ENCODE peak calls at places on chromosomes 2 and 18, in nine cellular contexts. One of them, this sample, is unnamed.

GRCh38 chr2:241577413-241578122 is 19.0 kb downstream of the BOK start:
- DNase-seq in spleen: peak; percentile 22
- DNase-seq in CD4-positive, alpha-beta T cell: no peak
- DNase-seq in HFF-Myc: no peak
- DNase-seq in left lung: no peak
- DNase-seq in progenitor cell of endocrine pancreas: no peak
- DNase-seq in CD8-positive, alpha-beta T cell: no peak
- DNase-seq in cardiac fibroblast: no peak
- DNase-seq in omental fat pad: no peak
- DNase-seq in this sample: no peak

GRCh38 chr2:46844443-46844842 is 71.2 kb downstream of the MCFD2 start:
- DNase-seq in HFF-Myc: no peak
- DNase-seq in spleen: no peak
- DNase-seq in CD8-positive, alpha-beta T cell: no peak
- DNase-seq in cardiac fibroblast: no peak
- DNase-seq in left lung: no peak
- DNase-seq in CD4-positive, alpha-beta T cell: no peak
- DNase-seq in omental fat pad: no peak
- DNase-seq in progenitor cell of endocrine pancreas: no peak
- DNase-seq in this sample: no peak

GRCh38 chr2:197322729-197323720 is 12.4 kb upstream of the ANKRD44 start:
- DNase-seq in left lung: no peak
- DNase-seq in CD4-positive, alpha-beta T cell: no peak
- DNase-seq in cardiac fibroblast: no peak
- DNase-seq in spleen: no peak
- DNase-seq in CD8-positive, alpha-beta T cell: no peak
- DNase-seq in omental fat pad: no peak
- DNase-seq in HFF-Myc: no peak
- DNase-seq in progenitor cell of endocrine pancreas: no peak
- DNase-seq in this sample: no peak

GRCh38 chr2:16852651-16853050 is 187.0 kb upstream of the CYRIA start:
- DNase-seq in progenitor cell of endocrine pancreas: no peak
- DNase-seq in CD4-positive, alpha-beta T cell: no peak
- DNase-seq in cardiac fibroblast: no peak
- DNase-seq in spleen: no peak
- DNase-seq in CD8-positive, alpha-beta T cell: no peak
- DNase-seq in HFF-Myc: no peak
- DNase-seq in omental fat pad: no peak
- DNase-seq in left lung: no peak
- DNase-seq in this sample: no peak

GRCh38 chr2:60118061-60118460 is 435.4 kb downstream of the BCL11A start:
- DNase-seq in left lung: no peak
- DNase-seq in omental fat pad: no peak
- DNase-seq in progenitor cell of endocrine pancreas: no peak
- DNase-seq in cardiac fibroblast: no peak
- DNase-seq in spleen: no peak
- DNase-seq in CD4-positive, alpha-beta T cell: no peak
- DNase-seq in HFF-Myc: no peak
- DNase-seq in CD8-positive, alpha-beta T cell: no peak
- DNase-seq in this sample: no peak

GRCh38 chr2:224416656-224417360 is 14.9 kb upstream of the FAM124B start:
- DNase-seq in progenitor cell of endocrine pancreas: no peak
- DNase-seq in omental fat pad: no peak
- DNase-seq in spleen: no peak
- DNase-seq in HFF-Myc: no peak
- DNase-seq in left lung: no peak
- DNase-seq in CD8-positive, alpha-beta T cell: no peak
- DNase-seq in CD4-positive, alpha-beta T cell: no peak
- DNase-seq in cardiac fibroblast: no peak
- DNase-seq in this sample: peak; percentile 67

GRCh38 chr2:172397136-172397825 is 30.1 kb upstream of the ITGA6 start:
- DNase-seq in cardiac fibroblast: no peak
- DNase-seq in spleen: no peak
- DNase-seq in CD8-positive, alpha-beta T cell: no peak
- DNase-seq in left lung: no peak
- DNase-seq in HFF-Myc: no peak
- DNase-seq in omental fat pad: no peak
- DNase-seq in progenitor cell of endocrine pancreas: no peak
- DNase-seq in CD4-positive, alpha-beta T cell: no peak
- DNase-seq in this sample: no peak

GRCh38 chr2:201513271-201513670 is 61.7 kb downstream of the STRADB start:
- DNase-seq in left lung: no peak
- DNase-seq in HFF-Myc: no peak
- DNase-seq in cardiac fibroblast: no peak
- DNase-seq in CD8-positive, alpha-beta T cell: no peak
- DNase-seq in omental fat pad: no peak
- DNase-seq in CD4-positive, alpha-beta T cell: no peak
- DNase-seq in spleen: no peak
- DNase-seq in progenitor cell of endocrine pancreas: no peak
- DNase-seq in this sample: no peak

GRCh38 chr2:177193240-177193639 is 19.4 kb upstream of the HNRNPA3 start:
- DNase-seq in progenitor cell of endocrine pancreas: no peak
- DNase-seq in spleen: no peak
- DNase-seq in CD4-positive, alpha-beta T cell: no peak
- DNase-seq in omental fat pad: no peak
- DNase-seq in CD8-positive, alpha-beta T cell: no peak
- DNase-seq in cardiac fibroblast: no peak
- DNase-seq in HFF-Myc: no peak
- DNase-seq in left lung: no peak
- DNase-seq in this sample: no peak

GRCh38 chr2:156215656-156216055 is 116.9 kb downstream of the NR4A2 start:
- DNase-seq in cardiac fibroblast: no peak
- DNase-seq in CD8-positive, alpha-beta T cell: no peak
- DNase-seq in HFF-Myc: no peak
- DNase-seq in CD4-positive, alpha-beta T cell: no peak
- DNase-seq in spleen: no peak
- DNase-seq in progenitor cell of endocrine pancreas: no peak
- DNase-seq in omental fat pad: no peak
- DNase-seq in left lung: no peak
- DNase-seq in this sample: no peak

GRCh38 chr2:221447310-221447709 is 124.8 kb downstream of the EPHA4 start:
- DNase-seq in omental fat pad: no peak
- DNase-seq in progenitor cell of endocrine pancreas: no peak
- DNase-seq in cardiac fibroblast: peak; percentile 4
- DNase-seq in spleen: no peak
- DNase-seq in CD8-positive, alpha-beta T cell: no peak
- DNase-seq in left lung: no peak
- DNase-seq in HFF-Myc: no peak
- DNase-seq in CD4-positive, alpha-beta T cell: no peak
- DNase-seq in this sample: no peak

GRCh38 chr2:40260437-40260836 is 191.5 kb downstream of the SLC8A1 start:
- DNase-seq in omental fat pad: no peak
- DNase-seq in spleen: no peak
- DNase-seq in cardiac fibroblast: no peak
- DNase-seq in CD8-positive, alpha-beta T cell: no peak
- DNase-seq in left lung: no peak
- DNase-seq in HFF-Myc: no peak
- DNase-seq in CD4-positive, alpha-beta T cell: no peak
- DNase-seq in progenitor cell of endocrine pancreas: no peak
- DNase-seq in this sample: no peak

GRCh38 chr2:10059552-10060335 is 16.4 kb downstream of the KLF11 start:
- DNase-seq in omental fat pad: no peak
- DNase-seq in left lung: no peak
- DNase-seq in progenitor cell of endocrine pancreas: no peak
- DNase-seq in CD4-positive, alpha-beta T cell: no peak
- DNase-seq in HFF-Myc: no peak
- DNase-seq in cardiac fibroblast: no peak
- DNase-seq in CD8-positive, alpha-beta T cell: no peak
- DNase-seq in spleen: peak; percentile 62
- DNase-seq in this sample: no peak

GRCh38 chr2:105427485-105427884 is 28.6 kb upstream of the FHL2 start:
- DNase-seq in spleen: no peak
- DNase-seq in cardiac fibroblast: no peak
- DNase-seq in progenitor cell of endocrine pancreas: no peak
- DNase-seq in omental fat pad: no peak
- DNase-seq in HFF-Myc: no peak
- DNase-seq in CD8-positive, alpha-beta T cell: no peak
- DNase-seq in CD4-positive, alpha-beta T cell: no peak
- DNase-seq in left lung: no peak
- DNase-seq in this sample: no peak

GRCh38 chr2:11753886-11754704 is 7.7 kb downstream of the LPIN1 start:
- DNase-seq in cardiac fibroblast: peak; percentile 71
- DNase-seq in CD8-positive, alpha-beta T cell: peak; percentile 53
- DNase-seq in progenitor cell of endocrine pancreas: no peak
- DNase-seq in spleen: peak; percentile 85
- DNase-seq in HFF-Myc: no peak
- DNase-seq in left lung: peak; percentile 37
- DNase-seq in CD4-positive, alpha-beta T cell: peak; percentile 53
- DNase-seq in omental fat pad: no peak
- DNase-seq in this sample: no peak

GRCh38 chr2:150191349-150191748 is 296.1 kb downstream of the RND3 start:
- DNase-seq in omental fat pad: no peak
- DNase-seq in CD4-positive, alpha-beta T cell: no peak
- DNase-seq in spleen: no peak
- DNase-seq in HFF-Myc: peak; percentile 36
- DNase-seq in left lung: no peak
- DNase-seq in cardiac fibroblast: peak; percentile 93
- DNase-seq in progenitor cell of endocrine pancreas: no peak
- DNase-seq in CD8-positive, alpha-beta T cell: no peak
- DNase-seq in this sample: no peak

GRCh38 chr2:3362686-3363085 is 14.9 kb downstream of the EIPR1 start:
- DNase-seq in CD8-positive, alpha-beta T cell: no peak
- DNase-seq in omental fat pad: no peak
- DNase-seq in spleen: no peak
- DNase-seq in left lung: no peak
- DNase-seq in progenitor cell of endocrine pancreas: no peak
- DNase-seq in cardiac fibroblast: no peak
- DNase-seq in CD4-positive, alpha-beta T cell: no peak
- DNase-seq in HFF-Myc: no peak
- DNase-seq in this sample: peak; percentile 51

GRCh38 chr2:3365219-3365618 is 12.4 kb downstream of the EIPR1 start:
- DNase-seq in progenitor cell of endocrine pancreas: no peak
- DNase-seq in omental fat pad: no peak
- DNase-seq in HFF-Myc: no peak
- DNase-seq in CD4-positive, alpha-beta T cell: no peak
- DNase-seq in spleen: no peak
- DNase-seq in CD8-positive, alpha-beta T cell: no peak
- DNase-seq in cardiac fibroblast: no peak
- DNase-seq in left lung: no peak
- DNase-seq in this sample: no peak

GRCh38 chr2:3368261-3368722 is 9.3 kb downstream of the EIPR1 start:
- DNase-seq in omental fat pad: no peak
- DNase-seq in CD8-positive, alpha-beta T cell: no peak
- DNase-seq in left lung: no peak
- DNase-seq in cardiac fibroblast: no peak
- DNase-seq in CD4-positive, alpha-beta T cell: no peak
- DNase-seq in HFF-Myc: no peak
- DNase-seq in spleen: no peak
- DNase-seq in progenitor cell of endocrine pancreas: no peak
- DNase-seq in this sample: no peak
- TF ChIP-seq CTCF in omental fat pad: no peak
- TF ChIP-seq CTCF in CD8-positive, alpha-beta T cell: no peak
- TF ChIP-seq CTCF in left lung: no peak
- TF ChIP-seq CTCF in cardiac fibroblast: no peak
- TF ChIP-seq CTCF in CD4-positive, alpha-beta T cell: no peak
- TF ChIP-seq CTCF in HFF-Myc: no peak
- TF ChIP-seq CTCF in spleen: no peak
- TF ChIP-seq CTCF in progenitor cell of endocrine pancreas: no peak
- TF ChIP-seq CTCF in this sample: no peak

DNA sequence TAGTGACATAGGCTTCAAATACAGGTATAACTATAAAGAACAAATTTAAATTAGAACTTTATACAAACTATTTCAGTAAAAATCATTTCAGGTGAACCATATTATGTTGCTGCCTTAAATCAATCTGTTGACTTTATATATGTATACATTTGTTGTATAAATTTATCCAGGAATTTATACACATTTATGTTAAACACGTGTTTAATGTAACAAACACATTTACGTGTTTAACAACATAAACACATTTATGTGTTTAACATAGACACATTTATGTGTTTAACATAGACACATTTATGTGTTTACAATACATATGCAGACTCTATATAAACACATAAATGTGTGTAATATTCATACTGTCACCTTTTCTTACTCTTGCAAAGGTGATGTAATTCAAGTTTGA is 75.4 kb upstream of the TWSG1 start:
- DNase-seq in omental fat pad: no peak
- DNase-seq in CD4-positive, alpha-beta T cell: no peak
- DNase-seq in cardiac fibroblast: no peak
- DNase-seq in progenitor cell of endocrine pancreas: no peak
- DNase-seq in left lung: no peak
- DNase-seq in CD8-positive, alpha-beta T cell: no peak
- DNase-seq in HFF-Myc: no peak
- DNase-seq in spleen: no peak
- DNase-seq in this sample: no peak
- TF ChIP-seq CTCF in omental fat pad: no peak
- TF ChIP-seq CTCF in CD4-positive, alpha-beta T cell: no peak
- TF ChIP-seq CTCF in cardiac fibroblast: no peak
- TF ChIP-seq CTCF in progenitor cell of endocrine pancreas: no peak
- TF ChIP-seq CTCF in left lung: no peak
- TF ChIP-seq CTCF in CD8-positive, alpha-beta T cell: no peak
- TF ChIP-seq CTCF in HFF-Myc: no peak
- TF ChIP-seq CTCF in spleen: no peak
- TF ChIP-seq CTCF in this sample: no peak

GRCh38 chr2:44975571-44976450 is 33.4 kb downstream of the SIX2 start:
- DNase-seq in spleen: no peak
- DNase-seq in cardiac fibroblast: peak; percentile 31
- DNase-seq in omental fat pad: no peak
- DNase-seq in progenitor cell of endocrine pancreas: no peak
- DNase-seq in CD4-positive, alpha-beta T cell: no peak
- DNase-seq in left lung: no peak
- DNase-seq in HFF-Myc: no peak
- DNase-seq in CD8-positive, alpha-beta T cell: no peak
- DNase-seq in this sample: no peak

GRCh38 chr2:44970846-44971450 is 29.4 kb downstream of the SIX3 start:
- DNase-seq in CD8-positive, alpha-beta T cell: no peak
- DNase-seq in spleen: no peak
- DNase-seq in HFF-Myc: no peak
- DNase-seq in cardiac fibroblast: peak; percentile 66
- DNase-seq in progenitor cell of endocrine pancreas: no peak
- DNase-seq in omental fat pad: no peak
- DNase-seq in CD4-positive, alpha-beta T cell: no peak
- DNase-seq in left lung: no peak
- DNase-seq in this sample: no peak

GRCh38 chr2:44972771-44973535 is 31.5 kb downstream of the SIX3 start:
- DNase-seq in cardiac fibroblast: no peak
- DNase-seq in left lung: no peak
- DNase-seq in CD4-positive, alpha-beta T cell: no peak
- DNase-seq in spleen: no peak
- DNase-seq in omental fat pad: no peak
- DNase-seq in CD8-positive, alpha-beta T cell: no peak
- DNase-seq in HFF-Myc: no peak
- DNase-seq in progenitor cell of endocrine pancreas: no peak
- DNase-seq in this sample: no peak

GRCh38 chr2:44969936-44970335 is 28.4 kb downstream of the SIX3 start:
- DNase-seq in cardiac fibroblast: no peak
- DNase-seq in CD8-positive, alpha-beta T cell: no peak
- DNase-seq in omental fat pad: no peak
- DNase-seq in left lung: no peak
- DNase-seq in progenitor cell of endocrine pancreas: no peak
- DNase-seq in spleen: no peak
- DNase-seq in HFF-Myc: no peak
- DNase-seq in CD4-positive, alpha-beta T cell: no peak
- DNase-seq in this sample: no peak

GRCh38 chr2:44974064-44974715 is 32.7 kb downstream of the SIX3 start:
- DNase-seq in CD8-positive, alpha-beta T cell: no peak
- DNase-seq in omental fat pad: no peak
- DNase-seq in CD4-positive, alpha-beta T cell: no peak
- DNase-seq in spleen: no peak
- DNase-seq in cardiac fibroblast: peak; percentile 89
- DNase-seq in progenitor cell of endocrine pancreas: no peak
- DNase-seq in HFF-Myc: peak; percentile 37
- DNase-seq in left lung: no peak
- DNase-seq in this sample: no peak
- TF ChIP-seq CTCF in CD8-positive, alpha-beta T cell: no peak
- TF ChIP-seq CTCF in omental fat pad: no peak
- TF ChIP-seq CTCF in CD4-positive, alpha-beta T cell: no peak
- TF ChIP-seq CTCF in spleen: no peak
- TF ChIP-seq CTCF in cardiac fibroblast: peak; percentile 84
- TF ChIP-seq CTCF in progenitor cell of endocrine pancreas: peak; percentile 49
- TF ChIP-seq CTCF in HFF-Myc: peak; percentile 78
- TF ChIP-seq CTCF in left lung: peak; percentile 30
- TF ChIP-seq CTCF in this sample: peak; percentile 45

GRCh38 chr2:62014102-62014501 is 108.6 kb downstream of the COMMD1 start:
- DNase-seq in CD8-positive, alpha-beta T cell: no peak
- DNase-seq in spleen: no peak
- DNase-seq in cardiac fibroblast: peak; percentile 74
- DNase-seq in left lung: no peak
- DNase-seq in CD4-positive, alpha-beta T cell: no peak
- DNase-seq in progenitor cell of endocrine pancreas: no peak
- DNase-seq in omental fat pad: no peak
- DNase-seq in HFF-Myc: peak; percentile 22
- DNase-seq in this sample: no peak
- TF ChIP-seq CTCF in CD8-positive, alpha-beta T cell: no peak
- TF ChIP-seq CTCF in spleen: no peak
- TF ChIP-seq CTCF in cardiac fibroblast: peak; percentile 31
- TF ChIP-seq CTCF in left lung: no peak
- TF ChIP-seq CTCF in CD4-positive, alpha-beta T cell: no peak
- TF ChIP-seq CTCF in progenitor cell of endocrine pancreas: no peak
- TF ChIP-seq CTCF in omental fat pad: no peak
- TF ChIP-seq CTCF in HFF-Myc: no peak
- TF ChIP-seq CTCF in this sample: peak; percentile 51